ENCODE peak calls at places on chromosomes 7 and 10, in eight cellular contexts. K, F, H, V, U, W, E and O are unnamed samples.

GRCh38 chr7:100951172-100951571 is 1.8 kb downstream of the MUC3A start:
- DNase-seq in V (no peak), E (no peak), F (no peak), U (no peak), K (no peak), H (no peak), W (no peak), O (no peak)

GRCh38 chr7:28990200-28990960 is 32.2 kb upstream of the TRIL start:
- DNase-seq in H (peak), F (peak), W (peak), E (peak), U (no peak), K (no peak), V (peak), O (peak)

GRCh38 chr10:122357685-122358084 is 16.8 kb upstream of the PLEKHA1 start:
- DNase-seq in E (no peak), K (no peak), W (no peak), U (no peak), F (no peak), H (no peak), V (no peak), O (no peak)

GRCh38 chr7:143292873-143293272 is 4.7 kb downstream of the CASP2 start:
- DNase-seq in K (no peak), W (no peak), F (no peak), E (no peak), H (no peak), U (no peak), V (no peak), O (no peak)

GRCh38 chr7:125355899-125356298 is 426.3 kb upstream of the POT1 start:
- DNase-seq in E (no peak), F (peak), V (no peak), H (no peak), U (no peak), K (no peak), W (no peak), O (no peak)

GRCh38 chr7:17623546-17624185 is 316.6 kb downstream of the SNX13 start:
- DNase-seq in F (peak), U (no peak), W (no peak), V (no peak), H (no peak), K (no peak), E (no peak), O (peak)

GRCh38 chr10:70954777-70955176 is 66.4 kb upstream of the PCBD1 start:
- DNase-seq in U (no peak), W (no peak), V (no peak), K (no peak), H (no peak), E (no peak), F (no peak), O (no peak)

GRCh38 chr10:5897504-5897903 is 7.5 kb downstream of the FBH1 start:
- DNase-seq in W (no peak), U (no peak), K (no peak), H (no peak), E (no peak), F (no peak), V (no peak), O (no peak)

GRCh38 chr10:96840841-96841518 is 8.9 kb downstream of the LCOR start:
- DNase-seq in F (peak), E (no peak), H (no peak), K (no peak), U (no peak), V (no peak), W (no peak), O (no peak)

GRCh38 chr7:45597286-45597984 is 23.3 kb downstream of the ADCY1 start:
- DNase-seq in F (no peak), U (peak), V (no peak), H (no peak), W (no peak), K (no peak), E (no peak), O (no peak)

GRCh38 chr10:75234683-75235374 is 928 bp downstream of the COMTD1 start:
- DNase-seq in F (no peak), K (peak), W (no peak), H (no peak), E (peak), V (peak), U (no peak), O (no peak)

GRCh38 chr7:157690058-157690832 is 353.4 kb downstream of the DNAJB6 start:
- DNase-seq in F (peak), E (no peak), V (no peak), H (no peak), U (peak), W (no peak), K (no peak), O (no peak)

GRCh38 chr7:100604976-100605911 is 3.1 kb downstream of the PCOLCE start:
- DNase-seq in E (peak), W (no peak), V (peak), F (no peak), K (peak), U (peak), H (no peak), O (no peak)

GRCh38 chr7:151756076-151756731 is 120.7 kb downstream of the PRKAG2 start:
- DNase-seq in W (no peak), H (no peak), V (no peak), E (peak), U (no peak), K (no peak), F (peak), O (peak)

GRCh38 chr7:29285451-29285807 is 90.9 kb downstream of the CHN2 start:
- DNase-seq in F (peak), V (no peak), E (no peak), H (no peak), W (no peak), K (no peak), U (no peak), O (peak)

GRCh38 chr7:56028942-56029630 is 22.2 kb downstream of the PSPH start:
- DNase-seq in U (no peak), K (no peak), E (no peak), V (no peak), F (peak), H (no peak), W (no peak), O (no peak)

GRCh38 chr7:27409776-27410175 is 167.2 kb downstream of the EVX1 start:
- DNase-seq in H (no peak), E (no peak), U (no peak), F (peak), W (no peak), V (no peak), K (no peak), O (peak)

GRCh38 chr7:82442492-82443043 is 1.0 kb downstream of the CACNA2D1 start:
- DNase-seq in E (no peak), F (peak), H (no peak), U (no peak), V (no peak), W (peak), K (no peak), O (no peak)

GRCh38 chr7:16697507-16698199 is 51.7 kb downstream of the BZW2 start:
- DNase-seq in U (no peak), H (no peak), W (no peak), K (no peak), F (peak), V (no peak), E (no peak), O (peak)

GRCh38 chr10:43594944-43595589 is 11.2 kb upstream of the ZNF485 start:
- DNase-seq in F (peak), E (no peak), K (no peak), H (no peak), U (no peak), W (no peak), V (peak), O (peak)

GRCh38 chr10:60967260-60967659 is 23.3 kb upstream of the RHOBTB1 start:
- DNase-seq in E (no peak), V (peak), K (no peak), W (no peak), U (no peak), H (no peak), F (no peak), O (no peak)

GRCh38 chr10:115963848-115964247 is 309.2 kb downstream of the GFRA1 start:
- DNase-seq in V (no peak), H (no peak), F (peak), W (no peak), E (no peak), K (no peak), U (no peak), O (no peak)

GRCh38 chr10:51843966-51844365 is 144.6 kb upstream of the CSTF2T start:
- DNase-seq in W (no peak), U (no peak), H (no peak), K (no peak), V (no peak), F (no peak), E (no peak), O (no peak)

GRCh38 chr10:95260397-95260881 is 30.4 kb downstream of the PDLIM1 start:
- DNase-seq in H (no peak), V (peak), W (no peak), U (no peak), E (no peak), F (peak), K (no peak), O (peak)

GRCh38 chr10:3830946-3831345 is 45.9 kb upstream of the KLF6 start:
- DNase-seq in U (no peak), H (no peak), V (no peak), K (no peak), W (no peak), E (no peak), F (no peak), O (no peak)

GRCh38 chr10:130495891-130496642 is 359.9 kb downstream of the GLRX3 start:
- DNase-seq in W (no peak), F (no peak), H (no peak), U (no peak), E (no peak), V (no peak), K (no peak), O (peak)

GRCh38 chr7:156603004-156603403 is 37.6 kb upstream of the RNF32 start:
- DNase-seq in K (no peak), W (no peak), U (no peak), F (no peak), E (no peak), H (no peak), V (no peak), O (no peak)

GRCh38 chr7:139682136-139683013 is 95.4 kb downstream of the HIPK2 start:
- DNase-seq in E (no peak), U (no peak), F (peak), H (no peak), K (no peak), W (no peak), V (no peak), O (peak)

GRCh38 chr7:14761506-14762296 is 140.8 kb downstream of the DGKB start:
- DNase-seq in F (peak), E (peak), V (peak), U (no peak), H (peak), W (peak), K (peak), O (peak)

GRCh38 chr10:7525314-7526016 is 114.6 kb upstream of the SFMBT2 start:
- DNase-seq in W (peak), H (no peak), V (peak), U (no peak), E (peak), F (peak), K (peak), O (peak)

GRCh38 chr10:33791295-33791694 is 456.8 kb upstream of the NRP1 start:
- DNase-seq in U (no peak), E (no peak), K (no peak), F (no peak), V (no peak), H (no peak), W (no peak), O (no peak)

GRCh38 chr10:49107890-49108274 is 7.4 kb downstream of the VSTM4 start:
- DNase-seq in H (no peak), K (no peak), U (no peak), V (no peak), E (no peak), F (no peak), W (no peak), O (no peak)

GRCh38 chr10:132690401-132690800 is 95.5 kb downstream of the NKX6-2 start:
- DNase-seq in H (no peak), K (no peak), E (no peak), F (no peak), U (peak), W (no peak), V (no peak), O (no peak)

GRCh38 chr10:88810196-88810961 is 7.8 kb downstream of the LIPM start:
- DNase-seq in W (peak), E (no peak), U (no peak), V (peak), K (peak), F (peak), H (no peak), O (peak)

GRCh38 chr7:134469622-134470021 is 10.7 kb upstream of the AKR1B1 start:
- DNase-seq in U (no peak), H (no peak), W (no peak), F (no peak), V (peak), K (peak), E (no peak), O (no peak)

GRCh38 chr7:93890041-93890463 is 501 bp downstream of the TFPI2 start:
- DNase-seq in K (peak), F (peak), H (no peak), V (peak), W (peak), U (peak), E (peak), O (peak)

DNA sequence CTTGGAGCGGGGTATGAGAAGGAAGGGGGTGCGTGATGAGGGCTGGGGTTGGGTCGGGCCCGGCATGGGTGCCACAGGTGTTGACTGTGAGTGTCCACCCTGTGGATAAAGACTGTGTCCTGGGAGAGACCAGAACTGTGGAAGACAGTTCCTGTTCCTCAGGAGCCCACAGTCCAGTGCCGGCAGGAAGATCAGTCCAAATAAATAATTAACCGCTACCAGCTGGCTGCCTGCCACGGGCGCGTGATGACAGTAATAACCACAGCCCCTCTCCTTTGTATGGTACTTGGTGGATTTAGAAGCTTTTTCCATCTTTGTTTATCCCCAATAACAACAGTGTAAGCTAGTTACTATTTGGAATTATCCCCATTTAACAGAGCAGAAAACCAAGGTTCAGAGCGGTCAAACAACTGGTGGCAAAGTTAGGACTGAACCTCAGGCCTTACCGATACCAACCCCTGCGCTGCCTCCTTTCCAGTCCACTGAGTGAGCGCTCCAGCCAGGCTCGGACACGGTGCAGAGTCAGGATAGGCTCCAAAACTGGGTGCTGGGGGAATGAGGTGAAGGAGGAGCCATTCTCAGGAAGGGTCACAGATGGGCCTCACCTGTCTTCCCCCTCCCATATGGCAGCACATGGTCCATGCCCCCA is 5.1 kb downstream of the ZMIZ1 start:
- DNase-seq in V (peak), W (no peak), K (peak), E (peak), F (no peak), U (peak), H (no peak), O (peak)
- H3K4me3 ChIP-seq in V (no peak), W (no peak), K (no peak), E (no peak), F (no peak), U (no peak), H (no peak), O (no peak)

GRCh38 chr7:127551941-127552340 is 33.5 kb downstream of the GCC1 start:
- DNase-seq in K (no peak), H (no peak), V (no peak), W (no peak), F (no peak), U (no peak), E (no peak), O (no peak)

GRCh38 chr7:127546313-127546712 is 39.1 kb downstream of the GCC1 start:
- DNase-seq in W (no peak), H (no peak), E (no peak), K (no peak), F (no peak), V (no peak), U (no peak), O (no peak)

DNA sequence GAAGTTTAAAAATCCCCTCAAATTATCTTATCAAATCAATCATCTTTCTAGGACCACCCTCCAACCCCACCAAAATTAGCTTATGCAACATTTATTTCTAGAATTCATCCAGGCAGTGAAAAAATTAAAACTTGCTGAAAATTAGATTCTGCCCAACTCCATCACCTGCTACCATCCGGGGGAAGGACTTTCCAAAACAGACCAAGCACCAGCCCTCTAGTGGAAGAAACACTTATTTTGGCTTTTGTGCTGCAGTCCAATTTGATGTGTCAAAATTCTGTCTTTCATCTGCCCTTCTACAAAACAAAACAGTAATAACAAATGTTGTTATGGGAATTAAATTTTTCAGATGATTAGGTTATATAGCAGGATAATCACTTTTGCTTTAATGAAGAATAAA is 35.1 kb downstream of the GCC1 start:
- DNase-seq in E (no peak), W (no peak), K (no peak), H (no peak), V (no peak), F (no peak), U (no peak), O (no peak)
- TF ChIP-seq CTCF in E (no peak), W (peak), K (no peak), H (no peak), V (no peak), F (no peak), U (no peak), O (peak)

GRCh38 chr10:673492-673891 is 16.0 kb downstream of the DIP2C start:
- DNase-seq in U (no peak), V (no peak), K (no peak), H (no peak), F (no peak), W (no peak), E (no peak), O (no peak)

GRCh38 chr10:677038-677437 is 12.4 kb downstream of the DIP2C start:
- DNase-seq in W (no peak), H (no peak), U (no peak), K (no peak), F (peak), E (no peak), V (no peak), O (no peak)

GRCh38 chr10:675532-675931 is 13.9 kb downstream of the DIP2C start:
- DNase-seq in F (peak), W (no peak), V (no peak), U (no peak), H (no peak), K (no peak), E (no peak), O (no peak)

GRCh38 chr10:677750-678661 is 11.5 kb downstream of the DIP2C start:
- DNase-seq in H (no peak), E (no peak), F (no peak), U (peak), V (no peak), K (no peak), W (no peak), O (no peak)

GRCh38 chr10:676178-676577 is 13.3 kb downstream of the DIP2C start:
- DNase-seq in K (no peak), F (no peak), H (no peak), W (no peak), V (no peak), U (no peak), E (no peak), O (no peak)
- H3K4me3 ChIP-seq in K (no peak), F (no peak), H (no peak), W (no peak), V (no peak), U (no peak), E (no peak), O (no peak)

GRCh38 chr10:102111276-102111675 is 8.9 kb downstream of the LDB1 start:
- DNase-seq in K (no peak), V (no peak), H (no peak), F (no peak), U (no peak), E (no peak), W (no peak), O (no peak)

GRCh38 chr10:102114861-102115618 is 5.1 kb downstream of the LDB1 start:
- DNase-seq in W (peak), U (peak), K (peak), E (peak), F (peak), V (peak), H (peak), O (peak)

GRCh38 chr10:102113956-102114857 is 6.0 kb downstream of the LDB1 start:
- DNase-seq in F (no peak), K (no peak), U (peak), V (peak), E (peak), H (no peak), W (no peak), O (peak)

GRCh38 chr10:102113261-102113955 is 6.8 kb downstream of the LDB1 start:
- DNase-seq in K (no peak), U (no peak), W (no peak), E (no peak), V (no peak), F (no peak), H (no peak), O (no peak)

DNA sequence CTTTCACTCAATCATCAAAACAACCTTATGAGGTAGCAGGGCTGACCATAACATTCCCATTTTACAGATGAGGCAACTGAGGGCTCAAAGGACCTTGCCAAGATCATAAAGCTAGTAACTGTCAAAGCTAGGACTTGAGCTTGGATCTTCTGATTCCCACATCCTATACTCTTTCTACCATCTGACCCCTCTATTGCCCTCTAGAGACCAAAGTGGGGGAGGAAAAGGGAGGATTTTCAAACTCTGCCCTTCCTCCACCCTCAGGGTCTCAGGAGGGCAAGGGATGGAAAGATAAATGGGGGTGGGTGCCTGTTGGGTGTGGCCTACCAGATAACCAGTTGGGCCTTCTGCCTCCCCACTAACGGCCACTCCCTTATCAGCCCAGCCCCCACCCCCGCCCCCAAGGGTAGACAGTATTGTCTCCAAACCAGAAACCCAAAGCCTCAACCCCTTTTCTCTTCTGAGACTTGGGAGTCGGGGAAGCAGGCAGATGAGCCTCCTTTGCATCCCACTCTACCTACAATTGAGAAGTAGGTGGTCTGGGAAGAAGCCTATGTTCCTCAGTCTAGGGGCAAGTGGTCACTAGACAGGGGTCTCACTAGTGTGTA is 7.9 kb downstream of the LDB1 start:
- DNase-seq in U (no peak), E (no peak), W (no peak), V (no peak), H (no peak), K (no peak), F (no peak), O (no peak)
- TF ChIP-seq CTCF in U (peak), E (no peak), W (peak), V (no peak), H (no peak), K (no peak), F (peak), O (peak)

GRCh38 chr10:30830672-30831230 is 200.9 kb downstream of the ZNF438 start:
- DNase-seq in F (no peak), V (no peak), W (no peak), H (no peak), U (no peak), K (no peak), E (no peak), O (no peak)
- H3K4me3 ChIP-seq in F (no peak), V (no peak), W (no peak), H (no peak), U (no peak), K (no peak), E (no peak), O (no peak)